ENCODE peak calls at places on chromosome 22, in four cellular contexts. L, Z, K and A are unnamed samples.

GRCh38 chr22:38474003-38474607 is 6.2 kb downstream of the KDELR3 start:
- DNase-seq in K (no peak), Z (no peak), L (no peak), A (no peak)

GRCh38 chr22:19400881-19401280 is 30.7 kb downstream of the HIRA start:
- DNase-seq in L (no peak), Z (no peak), K (no peak), A (no peak)

GRCh38 chr22:19291218-19291579 is 320 bp downstream of the CLTCL1 start:
- DNase-seq in L (no peak), Z (peak), K (peak), A (no peak)

GRCh38 chr22:37197451-37198289 is 9.6 kb upstream of the C1QTNF6 start:
- DNase-seq in Z (no peak), K (no peak), L (no peak), A (no peak)

GRCh38 chr22:29810156-29810555 is 27.9 kb downstream of the ASCC2 start:
- DNase-seq in K (no peak), L (no peak), Z (no peak), A (no peak)

GRCh38 chr22:24982301-24983056 is 30.0 kb downstream of the KIAA1671 start:
- DNase-seq in Z (no peak), K (no peak), L (no peak), A (no peak)

GRCh38 chr22:43742551-43742950 is 69.6 kb downstream of the EFCAB6 start:
- DNase-seq in L (no peak), Z (no peak), K (no peak), A (no peak)

GRCh38 chr22:17941501-17942406 is 82.6 kb downstream of the MICAL3 start:
- DNase-seq in K (no peak), Z (peak), L (no peak), A (no peak)

GRCh38 chr22:24359452-24360120 is 67.8 kb upstream of the ADORA2A start:
- DNase-seq in Z (no peak), L (no peak), K (no peak), A (no peak)

GRCh38 chr22:37909756-37910155 is 3.7 kb downstream of the MICALL1 start:
- DNase-seq in Z (no peak), L (no peak), K (no peak), A (no peak)

GRCh38 chr22:48369789-48370507 is 1457.7 kb downstream of the BRD1 start:
- DNase-seq in Z (no peak), K (no peak), L (no peak), A (no peak)

GRCh38 chr22:32338757-32339156 is 18.9 kb upstream of the RFPL3 start:
- DNase-seq in K (no peak), Z (no peak), L (no peak), A (no peak)

GRCh38 chr22:49531533-49531895 is 296.2 kb downstream of the BRD1 start:
- DNase-seq in Z (no peak), L (no peak), K (no peak), A (no peak)

GRCh38 chr22:48536691-48537591 is 1290.7 kb downstream of the BRD1 start:
- DNase-seq in K (no peak), Z (no peak), L (no peak), A (no peak)

GRCh38 chr22:49040111-49040510 is 787.6 kb downstream of the BRD1 start:
- DNase-seq in Z (no peak), L (no peak), K (no peak), A (no peak)

GRCh38 chr22:47421846-47422245 is 659.4 kb downstream of the TBC1D22A start:
- DNase-seq in L (no peak), Z (no peak), K (no peak), A (no peak)

GRCh38 chr22:47143249-47143938 is 380.9 kb downstream of the TBC1D22A start:
- DNase-seq in Z (no peak), L (no peak), K (no peak), A (no peak)

GRCh38 chr22:19593991-19594569 is 69.9 kb upstream of the CLDN5 start:
- DNase-seq in L (no peak), K (no peak), Z (peak), A (no peak)

GRCh38 chr22:37162221-37163095 is 12.7 kb upstream of the IL2RB start:
- DNase-seq in K (peak), Z (no peak), L (peak), A (no peak)

GRCh38 chr22:32830473-32830872 is 29.0 kb downstream of the TIMP3 start:
- DNase-seq in Z (no peak), L (no peak), K (no peak), A (no peak)

GRCh38 chr22:20469110-20469855 is 26.3 kb downstream of the KLHL22 start:
- DNase-seq in L (no peak), K (no peak), Z (peak), A (no peak)

GRCh38 chr22:24503137-24503850 is 8.2 kb downstream of the UPB1 start:
- DNase-seq in L (peak), Z (peak), K (peak), A (peak)

GRCh38 chr22:50665738-50666137 is 6.9 kb upstream of the SHANK3 start:
- DNase-seq in K (no peak), L (no peak), Z (no peak), A (no peak)
- TF ChIP-seq SPI1 in K (peak), L (peak), Z (no peak), A (no peak)

DNA sequence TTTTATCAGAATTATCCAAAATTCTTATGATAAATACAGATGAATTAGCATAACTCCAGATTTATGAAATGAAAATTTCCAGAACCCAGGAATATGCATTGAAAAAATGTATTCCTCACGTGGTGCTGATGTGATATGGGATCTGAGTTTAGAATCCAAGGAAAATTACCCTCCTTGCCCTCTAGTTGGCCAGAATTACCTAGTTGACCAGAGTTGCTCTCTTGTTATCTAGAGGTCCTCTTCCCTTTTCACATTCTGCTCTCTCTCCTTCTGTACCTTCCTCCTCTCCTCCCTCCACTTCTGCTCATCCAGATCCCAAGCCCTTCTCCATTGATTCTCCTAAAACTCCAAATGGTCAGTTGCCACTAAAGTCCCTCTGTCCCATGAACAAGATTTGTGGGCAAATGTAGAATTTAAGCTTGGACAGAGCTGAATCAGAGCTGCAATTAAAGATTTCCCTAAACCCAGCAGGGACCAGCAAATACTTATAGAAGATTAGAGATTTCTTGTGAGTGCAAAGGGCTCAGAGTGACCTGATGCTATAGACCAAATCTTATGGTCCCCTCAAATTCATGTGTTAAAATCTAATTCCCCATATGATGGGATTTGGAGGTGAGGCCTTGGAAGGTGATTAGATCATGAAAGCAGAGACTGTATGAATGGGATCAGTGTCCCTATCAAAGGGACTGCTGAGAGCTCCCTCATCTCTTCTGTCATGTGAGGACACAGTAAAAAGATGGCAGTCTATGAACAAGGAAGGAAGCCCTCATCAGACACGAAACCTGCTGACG is 103.2 kb upstream of the IGLL5 start:
- DNase-seq in K (no peak), Z (no peak), L (no peak), A (no peak)
- TF ChIP-seq SPI1 in K (no peak), Z (no peak), L (no peak), A (no peak)

DNA sequence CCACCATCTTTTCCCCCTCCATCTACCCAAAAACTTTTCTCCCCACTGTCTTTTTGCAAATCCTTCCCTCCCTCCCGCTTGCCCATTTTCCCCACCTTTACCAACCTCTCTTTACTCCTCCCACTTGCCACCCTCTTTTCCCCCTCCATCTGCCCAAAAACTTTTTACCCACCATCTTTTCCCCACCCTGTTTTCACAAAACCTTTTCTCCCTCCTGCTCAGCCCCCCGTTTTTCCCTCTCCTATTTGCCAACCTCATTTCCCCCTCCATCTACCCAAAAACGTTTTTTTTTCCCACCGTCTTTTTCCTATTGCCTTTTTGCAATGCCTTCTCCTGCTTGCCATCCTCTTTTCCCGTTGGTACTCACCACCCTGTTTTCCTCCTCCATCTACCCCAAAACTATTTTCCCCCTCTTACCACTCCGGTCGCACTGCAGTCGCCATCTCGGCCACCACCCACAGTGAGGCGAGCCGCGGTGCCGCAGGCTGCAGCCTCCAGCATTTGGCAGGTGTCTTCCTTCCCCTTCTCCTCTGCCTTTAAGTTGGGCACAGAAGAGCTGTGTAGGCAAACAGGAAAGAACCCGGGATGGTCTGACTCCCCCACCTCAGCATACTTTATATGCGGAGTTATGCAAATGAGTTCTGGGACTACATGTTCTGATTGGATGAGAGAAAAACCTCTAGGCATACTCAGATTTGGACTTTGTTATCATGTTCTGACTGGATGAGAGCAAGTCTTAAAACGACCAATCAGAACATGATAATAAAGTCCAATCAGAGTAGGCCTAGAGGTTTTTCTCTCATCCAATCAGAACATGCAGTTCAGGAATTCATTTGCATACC is 121.2 kb upstream of the VPREB1 start:
- DNase-seq in L (no peak), K (no peak), Z (no peak), A (no peak)
- TF ChIP-seq SPI1 in L (no peak), K (no peak), Z (no peak), A (no peak)

DNA sequence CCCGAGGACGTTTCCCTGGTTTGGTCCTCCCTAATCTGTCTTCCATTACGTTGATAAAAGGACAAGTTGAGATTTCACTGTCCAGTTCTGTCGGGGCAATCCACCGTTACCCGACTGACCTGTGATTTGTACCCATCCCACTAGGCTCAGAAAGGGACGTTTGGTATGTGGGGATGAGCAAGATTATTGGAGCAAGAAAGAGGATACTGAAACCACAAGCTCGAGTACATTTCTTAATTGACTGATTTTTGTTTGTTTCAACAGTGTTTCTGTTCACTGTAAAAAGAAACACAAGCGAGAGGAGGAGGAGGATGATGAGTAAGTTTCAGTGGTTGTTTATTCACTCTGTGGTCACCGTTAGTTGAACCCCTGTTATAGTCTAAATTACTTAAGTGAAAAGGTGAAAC is 969 bp downstream of the CCDC117 start:
- DNase-seq in L (peak), K (peak), Z (no peak), A (no peak)
- TF ChIP-seq SPI1 in L (no peak), K (no peak), Z (no peak), A (no peak)

GRCh38 chr22:35392357-35392756 is 7.6 kb upstream of the MCM5 start:
- DNase-seq in Z (no peak), K (no peak), L (no peak), A (no peak)
- TF ChIP-seq SPI1 in Z (no peak), K (no peak), L (no peak), A (no peak)

DNA sequence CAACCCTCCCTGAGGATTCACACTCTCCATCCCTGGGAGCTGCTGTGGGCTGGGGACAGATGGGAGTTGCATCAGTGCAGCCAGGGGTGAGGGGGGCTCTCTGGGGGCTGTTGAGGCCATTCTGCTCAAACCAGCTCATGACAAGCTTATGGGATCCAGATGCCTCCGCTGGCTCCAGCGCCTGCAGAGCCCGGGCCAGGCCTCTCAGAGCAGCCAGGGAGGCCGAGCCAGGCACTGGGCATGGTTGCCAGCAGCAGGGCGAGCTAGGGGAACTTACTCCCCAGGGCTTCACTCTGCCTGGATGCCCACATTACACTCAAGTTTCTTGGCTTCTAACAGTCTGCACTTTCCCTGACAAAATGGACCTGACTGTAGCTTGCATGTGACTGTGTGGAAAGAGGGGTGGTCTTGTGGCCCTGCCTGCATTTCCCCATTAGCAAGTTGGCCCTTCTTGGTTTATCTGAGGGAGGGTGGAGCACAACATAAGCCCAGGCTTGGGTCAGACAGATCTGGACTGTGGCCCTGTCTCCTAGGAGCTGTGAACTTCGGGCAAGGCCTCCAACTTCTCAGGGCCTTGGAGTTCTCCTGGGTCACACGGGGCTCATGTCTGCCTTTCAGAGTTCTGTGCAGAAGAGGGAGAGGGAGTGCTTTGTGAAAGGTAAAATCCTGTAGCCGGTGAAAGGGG is 34.5 kb upstream of the CYB5R3 start:
- DNase-seq in K (no peak), Z (no peak), L (no peak), A (no peak)
- TF ChIP-seq SPI1 in K (no peak), Z (no peak), L (no peak), A (no peak)

DNA sequence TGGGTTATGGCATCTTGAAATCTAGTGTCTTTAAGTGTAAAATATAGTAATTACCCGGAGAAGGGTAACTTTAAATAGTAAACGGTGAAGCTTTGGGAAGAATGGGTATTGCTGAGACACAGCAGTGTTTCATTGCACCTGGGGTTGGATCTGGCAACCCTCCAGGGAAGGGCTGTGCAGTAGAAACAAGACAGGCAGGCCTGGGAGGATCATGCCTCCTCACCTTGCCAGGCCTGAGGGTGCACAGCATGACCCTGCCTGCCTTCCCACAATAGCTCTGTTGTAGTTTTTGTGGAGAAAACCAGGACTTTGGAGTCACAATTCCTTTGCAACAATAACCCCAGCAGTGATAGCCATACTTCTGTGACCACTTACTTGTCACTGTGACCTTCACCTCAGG is 64.6 kb upstream of the ADSL start:
- DNase-seq in Z (no peak), K (no peak), L (no peak), A (no peak)
- TF ChIP-seq SPI1 in Z (no peak), K (no peak), L (no peak), A (no peak)

GRCh38 chr22:46090631-46091201 is 59.6 kb upstream of the PPARA start:
- DNase-seq in K (no peak), Z (no peak), L (no peak), A (no peak)

GRCh38 chr22:46090051-46090591 is 60.2 kb upstream of the PPARA start:
- DNase-seq in K (no peak), L (no peak), Z (no peak), A (no peak)

GRCh38 chr22:46088541-46089311 is 61.6 kb upstream of the PPARA start:
- DNase-seq in L (no peak), K (no peak), Z (no peak), A (no peak)

GRCh38 chr22:46087816-46088277 is 62.5 kb upstream of the PPARA start:
- DNase-seq in L (no peak), Z (peak), K (no peak), A (no peak)

GRCh38 chr22:46089426-46090041 is 60.8 kb upstream of the PPARA start:
- DNase-seq in Z (no peak), L (no peak), K (no peak), A (no peak)
- TF ChIP-seq SPI1 in Z (no peak), L (no peak), K (no peak), A (no peak)

GRCh38 chr22:27642104-27642800 is 159.3 kb downstream of the MN1 start:
- DNase-seq in L (no peak), K (no peak), Z (peak), A (no peak)
- TF ChIP-seq SPI1 in L (no peak), K (no peak), Z (no peak), A (no peak)